ENCODE peak calls at places on chromosome 22, in nine cellular contexts. N is PC-3; G is CD8-positive, alpha-beta T cell; B is astrocyte; H is cardiac muscle cell; U is AG04449; Q is fibroblast of villous mesenchyme; K is psoas muscle; R is coronary artery. O is an unnamed sample.

GRCh38 chr22:33315954-33316353 is 257.8 kb upstream of the SYN3 start:
- DNase-seq in K (no peak), Q (no peak), H (no peak), R (no peak), B (no peak), N (no peak), U (no peak), G (no peak), O (no peak)

GRCh38 chr22:46299101-46299500 is 2.4 kb downstream of the GTSE1 start:
- DNase-seq in Q (no peak), H (no peak), U (no peak), N (no peak), R (no peak), G (no peak), K (no peak), B (no peak), O (no peak)

GRCh38 chr22:17741866-17742527 is 32.3 kb downstream of the BID start:
- DNase-seq in H (no peak), B (no peak), G (no peak), R (no peak), N (no peak), K (no peak), U (no peak), Q (no peak), O (no peak)

GRCh38 chr22:32218470-32218869 is 13.6 kb upstream of the RFPL2 start:
- DNase-seq in R (no peak), U (no peak), N (no peak), B (no peak), Q (peak; percentile 2), H (no peak), K (no peak), G (no peak), O (no peak)

GRCh38 chr22:17703811-17704210 is 65.3 kb downstream of the BCL2L13 start:
- DNase-seq in Q (peak; percentile 66), R (no peak), U (no peak), N (no peak), B (no peak), K (no peak), G (no peak), H (no peak), O (no peak)

GRCh38 chr22:41177626-41178424 is 27.3 kb upstream of the L3MBTL2 start:
- DNase-seq in H (no peak), U (no peak), G (no peak), B (no peak), N (no peak), K (peak; percentile 59), R (no peak), Q (no peak), O (no peak)

GRCh38 chr22:36738416-36739020 is 35.0 kb upstream of the CACNG2 start:
- DNase-seq in G (no peak), N (no peak), B (no peak), Q (no peak), R (peak; percentile 49), K (no peak), H (no peak), U (no peak), O (no peak)

GRCh38 chr22:46113110-46113909 is 37.0 kb upstream of the PPARA start:
- DNase-seq in B (no peak), N (no peak), R (no peak), K (no peak), Q (no peak), H (no peak), U (no peak), G (no peak), O (no peak)

GRCh38 chr22:38982008-38982927 is at the start of gene APOBEC3B:
- DNase-seq in G (peak; percentile 76), H (peak; percentile 73), N (peak; percentile 91), B (peak; percentile 94), R (peak; percentile 89), Q (peak; percentile 87), K (peak; percentile 89), U (peak; percentile 73), O (peak; percentile 79)

GRCh38 chr22:38984224-38984623 is 2.1 kb downstream of the APOBEC3B start:
- DNase-seq in B (no peak), G (no peak), N (no peak), H (no peak), Q (no peak), R (no peak), U (no peak), K (no peak), O (no peak)

GRCh38 chr22:38981659-38982007 is 514 bp upstream of the APOBEC3B start:
- DNase-seq in Q (no peak), H (no peak), B (no peak), K (peak; percentile 28), N (no peak), R (no peak), G (no peak), U (no peak), O (no peak)

GRCh38 chr22:38986629-38987028 is 4.5 kb downstream of the APOBEC3B start:
- DNase-seq in R (no peak), N (no peak), U (no peak), B (no peak), G (no peak), H (no peak), K (peak; percentile 30), Q (no peak), O (no peak)

DNA sequence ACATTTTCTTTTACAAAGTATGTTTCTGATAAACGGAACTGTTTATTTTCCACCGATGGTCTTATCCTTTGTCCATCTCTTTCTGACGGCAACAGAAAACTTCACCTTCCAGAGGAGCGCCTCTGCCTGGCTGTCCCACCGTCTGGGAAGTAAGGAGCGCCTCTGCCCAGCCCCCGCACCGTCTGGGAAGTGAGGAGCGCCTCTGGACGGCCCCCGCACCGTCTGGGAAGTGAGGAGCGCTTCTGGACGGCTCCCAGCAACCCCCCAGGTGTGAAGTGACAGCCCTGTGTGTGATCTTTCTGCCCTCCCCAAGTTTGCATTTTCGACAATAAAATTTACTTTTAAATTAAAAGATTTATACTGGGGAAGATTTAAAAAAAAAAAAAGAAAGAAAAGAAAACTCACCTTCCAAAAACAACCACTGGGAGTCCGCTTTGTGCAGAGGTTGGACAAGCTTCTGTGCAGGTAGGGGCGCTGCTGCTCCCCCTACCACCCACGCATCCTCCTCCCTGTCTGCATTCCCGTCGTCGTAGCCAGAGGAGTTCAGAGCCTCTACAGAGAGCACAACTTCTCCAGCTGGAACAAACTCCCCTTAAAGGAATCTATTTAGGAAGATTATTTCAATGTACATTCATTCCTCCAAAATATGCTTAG is 1.0 kb upstream of the APOBEC3B start:
- DNase-seq in U (no peak), H (peak; percentile 55), Q (no peak), N (peak; percentile 45), B (peak; percentile 50), R (no peak), G (no peak), K (peak; percentile 48), O (no peak)
- TF ChIP-seq CTCF in U (peak; percentile 10), H (peak; percentile 48), Q (no peak), N (peak; percentile 50), B (peak; percentile 40), R (no peak), G (no peak), K (no peak), O (peak; percentile 25)

GRCh38 chr22:31179345-31179744 is 19.4 kb downstream of the RNF185 start:
- DNase-seq in K (peak; percentile 68), H (no peak), Q (no peak), B (peak; percentile 55), G (no peak), U (no peak), R (no peak), N (peak; percentile 92), O (no peak)

GRCh38 chr22:31173386-31174145 is 13.6 kb downstream of the RNF185 start:
- DNase-seq in B (peak; percentile 92), N (peak; percentile 72), K (no peak), H (no peak), U (peak; percentile 57), Q (peak; percentile 82), G (no peak), R (no peak), O (no peak)

GRCh38 chr22:31176923-31177322 is 16.9 kb downstream of the RNF185 start:
- DNase-seq in H (no peak), K (no peak), B (no peak), Q (no peak), N (no peak), U (no peak), R (no peak), G (no peak), O (no peak)

GRCh38 chr22:31178859-31179258 is 18.9 kb downstream of the RNF185 start:
- DNase-seq in B (no peak), N (no peak), Q (no peak), K (no peak), H (no peak), U (no peak), G (no peak), R (no peak), O (no peak)

DNA sequence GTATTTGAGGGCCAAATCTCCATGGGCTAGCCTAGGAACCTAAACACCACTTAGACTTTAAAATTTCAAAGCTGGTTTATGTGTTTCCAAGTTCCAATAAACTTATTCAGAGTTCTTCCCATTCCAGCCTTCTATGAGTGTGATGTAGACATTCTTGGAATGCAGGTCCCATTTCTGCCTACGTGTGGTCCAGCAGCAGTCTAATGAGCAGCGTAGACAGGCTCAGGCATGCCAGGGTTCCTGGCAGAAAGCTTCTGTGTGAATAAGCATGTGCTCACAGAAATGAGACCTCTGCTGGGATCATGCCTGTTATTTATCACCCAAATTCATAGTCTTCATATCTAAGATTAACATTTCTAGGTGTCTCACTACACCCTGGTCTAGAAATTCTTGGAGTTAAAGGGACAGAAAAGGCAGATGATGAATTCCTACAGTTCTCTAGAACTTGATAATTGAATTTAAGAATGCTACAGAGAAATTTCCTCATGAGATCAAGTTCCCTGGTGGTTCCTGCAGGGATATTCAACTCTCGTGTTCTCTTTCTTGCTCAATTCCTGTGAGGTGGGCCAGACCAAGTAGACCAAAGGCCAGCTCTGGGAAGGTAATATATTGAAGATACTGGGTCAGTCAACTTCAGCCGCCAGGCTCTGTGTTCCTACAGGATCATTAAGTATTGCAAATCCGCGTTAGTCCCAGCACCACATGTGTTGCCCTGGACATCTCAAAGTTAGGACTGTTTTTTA is 17.6 kb downstream of the RNF185 start:
- DNase-seq in R (no peak), B (peak; percentile 98), U (peak; percentile 91), H (no peak), N (peak; percentile 25), Q (peak; percentile 63), K (no peak), G (no peak), O (peak; percentile 65)
- TF ChIP-seq CTCF in R (no peak), B (peak; percentile 3), U (no peak), H (no peak), N (no peak), Q (no peak), K (peak; percentile 27), G (no peak), O (no peak)

GRCh38 chr22:29723766-29724165 is 4.0 kb downstream of the CABP7 start:
- DNase-seq in G (no peak), N (no peak), Q (no peak), U (no peak), R (no peak), H (no peak), K (no peak), B (no peak), O (no peak)

GRCh38 chr22:29726104-29726503 is 6.3 kb downstream of the CABP7 start:
- DNase-seq in B (no peak), R (no peak), H (no peak), N (no peak), K (no peak), Q (no peak), U (no peak), G (no peak), O (no peak)

GRCh38 chr22:29726512-29727247 is 6.9 kb downstream of the CABP7 start:
- DNase-seq in N (no peak), Q (no peak), H (no peak), U (no peak), R (no peak), K (no peak), B (peak; percentile 20), G (no peak), O (no peak)

GRCh38 chr22:29722587-29722986 is 2.8 kb downstream of the CABP7 start:
- DNase-seq in U (no peak), N (no peak), B (no peak), H (no peak), K (no peak), R (no peak), G (no peak), Q (no peak), O (no peak)

DNA sequence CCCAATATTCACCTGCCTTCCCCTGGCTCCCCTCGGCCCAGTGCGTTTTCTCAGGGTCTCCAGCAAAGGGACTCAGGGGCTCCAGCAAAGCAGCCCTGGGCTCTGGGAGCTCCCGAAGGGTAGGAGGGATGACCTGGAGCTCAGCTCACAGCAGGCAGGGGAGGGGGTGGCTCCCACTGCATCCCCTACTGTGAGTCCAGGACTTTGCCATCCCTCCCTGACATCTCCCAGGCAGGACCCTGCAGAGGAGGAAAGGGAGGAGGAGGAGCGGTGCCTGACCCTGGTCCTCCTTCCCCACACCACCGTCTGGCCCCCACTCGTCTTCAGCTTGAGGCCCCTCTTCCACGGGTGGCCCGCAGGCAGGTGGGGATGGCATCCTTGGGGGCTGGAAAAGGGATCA is 5.0 kb downstream of the CABP7 start:
- DNase-seq in Q (no peak), U (no peak), R (no peak), N (no peak), B (no peak), K (no peak), G (no peak), H (no peak), O (no peak)
- TF ChIP-seq CTCF in Q (no peak), U (no peak), R (no peak), N (no peak), B (no peak), K (no peak), G (no peak), H (no peak), O (no peak)

DNA sequence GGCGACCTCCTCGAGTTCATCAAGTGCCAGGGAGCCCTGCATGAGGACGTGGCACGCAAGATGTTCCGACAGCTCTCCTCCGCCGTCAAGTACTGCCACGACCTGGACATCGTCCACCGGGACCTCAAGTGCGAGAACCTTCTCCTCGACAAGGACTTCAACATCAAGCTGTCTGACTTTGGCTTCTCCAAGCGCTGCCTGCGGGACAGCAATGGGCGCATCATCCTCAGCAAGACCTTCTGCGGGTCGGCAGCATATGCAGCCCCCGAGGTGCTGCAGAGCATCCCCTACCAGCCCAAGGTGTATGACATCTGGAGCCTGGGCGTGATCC is 542 bp downstream of the TSSK2 start:
- DNase-seq in U (no peak), K (no peak), H (no peak), B (no peak), G (no peak), N (no peak), R (no peak), Q (no peak), O (no peak)
- TF ChIP-seq CTCF in U (no peak), K (no peak), H (no peak), B (no peak), G (no peak), N (no peak), R (no peak), Q (no peak), O (no peak)

O was measured in AG09319.